ENCODE peak calls at places on chromosome 20, in six cellular contexts. T is GM23248, U is ovary, Y is neural progenitor cell, J is heart right ventricle, N is pancreas. R is an unnamed sample.

GRCh38 chr20:10795286-10796026 is 121.7 kb upstream of the JAG1 start:
- DNase-seq in T (no peak), U (no peak), Y (no peak), J (no peak), N (peak; percentile 58), R (no peak)

GRCh38 chr20:51695574-51696303 is 72.5 kb downstream of the ATP9A start:
- DNase-seq in T (peak; percentile 82), U (no peak), Y (no peak), J (no peak), N (no peak), R (peak; percentile 63)

GRCh38 chr20:37936451-37936850 is 33.5 kb downstream of the VSTM2L start:
- DNase-seq in T (no peak), U (no peak), Y (no peak), J (no peak), N (no peak), R (no peak)

GRCh38 chr20:51522207-51522606 is 20.3 kb downstream of the NFATC2 start:
- DNase-seq in T (no peak), U (no peak), Y (no peak), J (no peak), N (no peak), R (no peak)

GRCh38 chr20:44684047-44684965 is 30.9 kb upstream of the CCN5 start:
- DNase-seq in T (no peak), U (peak; percentile 62), Y (no peak), J (no peak), N (no peak), R (no peak)

GRCh38 chr20:25549866-25550477 is 35.4 kb downstream of the NINL start:
- DNase-seq in T (peak; percentile 64), U (no peak), Y (no peak), J (no peak), N (no peak), R (peak; percentile 5)

GRCh38 chr20:9409352-9409751 is 105.0 kb upstream of the LAMP5 start:
- DNase-seq in T (peak; percentile 73), U (no peak), Y (no peak), J (no peak), N (no peak), R (no peak)

GRCh38 chr20:57325632-57326356 is 3.8 kb upstream of the SPO11 start:
- DNase-seq in T (no peak), U (no peak), Y (no peak), J (no peak), N (no peak), R (no peak)

GRCh38 chr20:61846741-61847419 is 218.8 kb downstream of the TAF4 start:
- DNase-seq in T (no peak), U (no peak), Y (no peak), J (no peak), N (no peak), R (no peak)

GRCh38 chr20:58706975-58707681 is 14.5 kb downstream of the NPEPL1 start:
- DNase-seq in T (no peak), U (peak; percentile 7), Y (no peak), J (no peak), N (peak; percentile 5), R (no peak)

GRCh38 chr20:53087034-53087777 is 115.0 kb downstream of the TSHZ2 start:
- DNase-seq in T (peak; percentile 60), U (no peak), Y (no peak), J (no peak), N (no peak), R (no peak)

GRCh38 chr20:9945406-9945805 is 89.4 kb upstream of the ANKEF1 start:
- DNase-seq in T (peak; percentile 32), U (no peak), Y (peak; percentile 9), J (no peak), N (no peak), R (no peak)

DNA sequence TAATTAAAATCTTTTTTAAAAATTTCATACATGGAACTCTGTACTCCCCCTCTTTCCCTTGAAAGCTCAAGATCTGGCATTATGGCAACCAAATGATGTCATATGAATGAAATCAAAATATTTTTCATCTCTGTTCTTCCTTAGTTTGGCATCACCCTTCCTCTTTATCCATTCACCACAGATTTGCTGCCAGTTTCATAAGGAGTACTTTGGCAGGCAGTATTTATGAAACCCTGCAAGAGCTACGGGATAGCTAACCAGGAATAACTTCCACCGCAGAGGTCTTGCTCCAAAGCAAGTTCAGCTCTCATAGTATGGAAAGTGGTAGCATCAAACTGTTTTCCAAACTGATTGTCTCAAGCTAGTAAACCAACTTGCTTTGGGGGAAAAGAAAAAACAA is 113.9 kb upstream of the DOK5 start:
- DNase-seq in T (no peak), U (no peak), Y (no peak), J (no peak), N (no peak), R (no peak)
- H3K27me3 ChIP-seq in T (no peaks in the 10 kb centered on the region), U (no peaks in the 10 kb centered on the region), Y (no peaks in the 10 kb centered on the region), J (no peaks in the 10 kb centered on the region), N (no peaks in the 10 kb centered on the region), R (no peaks in the 10 kb centered on the region)

GRCh38 chr20:36582821-36583220 is 9.4 kb downstream of the TGIF2 start:
- DNase-seq in T (no peak), U (no peak), Y (no peak), J (no peak), N (no peak), R (no peak)

GRCh38 chr20:36584018-36584481 is 10.7 kb downstream of the TGIF2 start:
- DNase-seq in T (no peak), U (no peak), Y (no peak), J (no peak), N (no peak), R (no peak)

GRCh38 chr20:36578642-36579041 is 5.2 kb downstream of the TGIF2 start:
- DNase-seq in T (no peak), U (no peak), Y (no peak), J (no peak), N (no peak), R (no peak)

GRCh38 chr20:36582322-36582721 is 8.9 kb downstream of the TGIF2 start:
- DNase-seq in T (no peak), U (no peak), Y (no peak), J (no peak), N (no peak), R (no peak)

GRCh38 chr20:36579996-36580545 is 6.7 kb downstream of the TGIF2 start:
- DNase-seq in T (peak; percentile 66), U (no peak), Y (no peak), J (no peak), N (no peak), R (no peak)
- H3K36me3 ChIP-seq in T (no peaks in the 10 kb centered on the region), U (no peaks in the 10 kb centered on the region), Y (no peaks in the 10 kb centered on the region), J (no peaks in the 10 kb centered on the region), N (no peaks in the 10 kb centered on the region), R (peaks cover 18% of the 10 kb centered on the region)

DNA sequence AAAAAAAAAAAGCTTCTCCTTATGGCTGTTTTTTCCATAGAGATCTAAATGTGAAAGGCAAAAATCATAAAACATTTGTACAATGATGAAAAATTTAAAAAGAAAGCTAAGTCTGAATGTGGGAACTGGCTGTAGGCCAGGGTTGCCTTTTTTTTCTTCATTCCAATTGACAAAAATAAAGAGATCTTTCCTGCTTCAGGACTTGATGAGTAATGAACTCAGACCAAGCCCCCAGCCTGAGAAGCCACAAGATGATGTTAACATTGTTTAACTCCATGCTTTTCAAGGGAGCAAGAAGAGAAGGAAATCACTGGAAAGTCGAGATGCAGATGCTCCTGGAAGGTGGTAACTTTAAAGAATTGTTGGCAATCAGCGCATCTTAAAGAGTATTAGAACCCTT is 41.4 kb downstream of the TRMT6 start:
- DNase-seq in T (no peak), U (no peak), Y (no peak), J (no peak), N (no peak), R (no peak)
- H3K27me3 ChIP-seq in T (peaks cover 26% of the 10 kb centered on the region), U (no peaks in the 10 kb centered on the region), Y (peaks cover 18% of the 10 kb centered on the region), J (peaks cover 57% of the 10 kb centered on the region), N (no peaks in the 10 kb centered on the region), R (peaks cover 6% of the 10 kb centered on the region)

DNA sequence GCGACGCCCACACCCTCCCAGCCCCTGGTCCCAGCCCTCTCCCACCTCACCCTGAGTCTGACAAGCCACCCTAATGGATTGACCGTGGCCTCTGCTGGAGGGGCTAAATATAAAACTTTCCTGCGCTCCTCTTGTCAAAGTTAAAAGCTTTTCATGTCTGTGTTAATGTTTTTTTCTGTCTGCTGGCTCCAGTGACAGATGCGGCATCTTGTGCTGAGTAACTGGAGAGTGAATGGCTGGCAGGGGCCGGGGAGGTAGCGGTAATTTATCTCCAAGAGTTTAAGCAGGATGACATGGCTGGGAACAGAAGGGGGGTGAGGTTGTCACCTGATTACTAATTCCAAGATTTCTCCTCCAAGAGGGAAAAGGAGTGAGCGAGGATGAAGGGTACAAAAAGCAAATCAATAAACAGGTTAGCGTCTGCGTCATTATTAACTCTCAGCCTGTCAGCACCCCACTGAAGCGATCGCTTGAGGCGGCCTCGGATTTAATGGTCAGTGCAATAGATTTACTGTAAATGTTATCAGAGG is 118.1 kb upstream of the MAFB start:
- DNase-seq in T (no peak), U (no peak), Y (no peak), J (no peak), N (no peak), R (no peak)
- H3K36me3 ChIP-seq in T (no peaks in the 10 kb centered on the region), U (no peaks in the 10 kb centered on the region), Y (no peaks in the 10 kb centered on the region), J (no peaks in the 10 kb centered on the region), N (no peaks in the 10 kb centered on the region), R (no peaks in the 10 kb centered on the region)

DNA sequence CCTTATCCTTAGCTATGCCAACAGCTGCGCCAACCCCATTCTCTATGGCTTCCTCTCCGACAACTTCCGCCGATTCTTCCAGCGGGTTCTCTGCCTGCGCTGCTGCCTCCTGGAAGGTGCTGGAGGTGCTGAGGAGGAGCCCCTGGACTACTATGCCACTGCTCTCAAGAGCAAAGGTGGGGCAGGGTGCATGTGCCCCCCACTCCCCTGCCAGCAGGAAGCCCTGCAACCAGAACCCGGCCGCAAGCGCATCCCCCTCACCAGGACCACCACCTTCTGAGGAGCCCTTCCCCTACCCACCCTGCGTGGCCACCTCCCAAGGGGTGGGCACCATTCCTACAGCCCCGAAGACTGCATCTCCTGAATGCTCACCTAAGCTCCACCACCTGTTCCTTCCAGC is 1.3 kb downstream of the SSTR4 start:
- DNase-seq in T (no peak), U (no peak), Y (no peak), J (no peak), N (no peak), R (no peak)
- H3K27me3 ChIP-seq in T (peaks cover 48% of the 10 kb centered on the region), U (no peaks in the 10 kb centered on the region), Y (peaks cover 95% of the 10 kb centered on the region), J (peaks cover 73% of the 10 kb centered on the region), N (no peaks in the 10 kb centered on the region), R (peaks cover 23% of the 10 kb centered on the region)

R was measured in H7.